ENCODE peak calls at places on chromosomes 3 and 15, in six cellular contexts. U is mesendoderm, A is mesenchymal stem cell, J is IMR-90, C is H1, R is trophoblast cell. S is an unnamed sample.

GRCh38 chr3:37237252-37237651 is 62.9 kb upstream of the LRRFIP2 start:
- DNase-seq in U (no peak), A (no peak), J (peak), C (no peak), R (no peak), S (no peak)

GRCh38 chr3:1448443-1448842 is 355.6 kb downstream of the CNTN6 start:
- DNase-seq in U (no peak), A (no peak), J (no peak), C (no peak), R (no peak), S (no peak)

GRCh38 chr3:71288269-71288930 is 295.1 kb downstream of the FOXP1 start:
- DNase-seq in U (no peak), A (no peak), J (peak), C (no peak), R (peak), S (no peak)

GRCh38 chr3:107651782-107652181 is 129.0 kb downstream of the BBX start:
- DNase-seq in U (no peak), A (no peak), J (no peak), C (no peak), R (no peak), S (no peak)

GRCh38 chr3:60877188-60877587 is 374.1 kb downstream of the FHIT start:
- DNase-seq in U (no peak), A (no peak), J (no peak), C (no peak), R (no peak), S (no peak)

GRCh38 chr3:61561374-61562041 is at the start of gene PTPRG:
- DNase-seq in U (peak), A (peak), J (peak), C (peak), R (peak), S (no peak)

GRCh38 chr3:134644731-134645514 is 5.9 kb downstream of the KY start:
- DNase-seq in U (no peak), A (no peak), J (no peak), C (no peak), R (no peak), S (no peak)

GRCh38 chr15:64013179-64014043 is 32.9 kb downstream of the DAPK2 start:
- DNase-seq in U (no peak), A (peak), J (no peak), C (no peak), R (peak), S (no peak)

GRCh38 chr3:195761503-195762248 is 40.9 kb downstream of the MUC20 start:
- DNase-seq in U (no peak), A (no peak), J (no peak), C (no peak), R (no peak), S (no peak)

GRCh38 chr15:76199106-76200082 is 111.9 kb downstream of the ETFA start:
- DNase-seq in U (no peak), A (peak), J (peak), C (no peak), R (no peak), S (no peak)

GRCh38 chr15:32704343-32705076 is 13.3 kb upstream of the GREM1 start:
- DNase-seq in U (no peak), A (peak), J (peak), C (no peak), R (no peak), S (no peak)

GRCh38 chr3:39067286-39067685 is 15.5 kb downstream of the WDR48 start:
- DNase-seq in U (no peak), A (no peak), J (no peak), C (no peak), R (no peak), S (no peak)

GRCh38 chr3:46489875-46490274 is 7.9 kb upstream of the RTP3 start:
- DNase-seq in U (no peak), A (peak), J (peak), C (no peak), R (peak), S (no peak)

GRCh38 chr3:13706451-13706850 is 157.5 kb downstream of the FBLN2 start:
- DNase-seq in U (no peak), A (no peak), J (no peak), C (no peak), R (no peak), S (no peak)

GRCh38 chr3:46380471-46381215 is 9.9 kb downstream of the CCR5 start:
- DNase-seq in U (no peak), A (no peak), J (no peak), C (no peak), R (no peak), S (no peak)

GRCh38 chr3:16842710-16843270 is 42.0 kb upstream of the PLCL2 start:
- DNase-seq in U (peak), A (no peak), J (no peak), C (no peak), R (no peak), S (no peak)

GRCh38 chr3:175911937-175912336 is 1052.8 kb downstream of the NAALADL2 start:
- DNase-seq in U (no peak), A (no peak), J (no peak), C (no peak), R (no peak), S (no peak)

GRCh38 chr3:128329491-128330300 is 137.0 kb downstream of the DNAJB8 start:
- DNase-seq in U (no peak), A (no peak), J (no peak), C (no peak), R (no peak), S (no peak)

GRCh38 chr3:152305075-152305474 is 36.3 kb downstream of the MBNL1 start:
- DNase-seq in U (peak), A (no peak), J (no peak), C (no peak), R (peak), S (no peak)

GRCh38 chr3:29694783-29695182 is 413.9 kb downstream of the RBMS3 start:
- DNase-seq in U (peak), A (peak), J (peak), C (no peak), R (peak), S (no peak)

GRCh38 chr3:114622001-114622400 is 328.2 kb downstream of the TIGIT start:
- DNase-seq in U (no peak), A (peak), J (peak), C (no peak), R (no peak), S (no peak)

GRCh38 chr3:69460034-69460433 is 74.1 kb upstream of the FRMD4B start:
- DNase-seq in U (peak), A (no peak), J (no peak), C (no peak), R (no peak), S (no peak)

GRCh38 chr15:50180091-50180490 is 1.9 kb upstream of the SLC27A2 start:
- DNase-seq in U (no peak), A (no peak), J (no peak), C (no peak), R (no peak), S (no peak)

GRCh38 chr3:173221010-173221409 is 80.0 kb upstream of the SPATA16 start:
- DNase-seq in U (peak), A (peak), J (no peak), C (no peak), R (peak), S (no peak)

GRCh38 chr15:48993411-48993810 is 29.7 kb upstream of the SHC4 start:
- DNase-seq in U (no peak), A (no peak), J (peak), C (no peak), R (no peak), S (no peak)

GRCh38 chr3:117844676-117845075 is 1135.1 kb downstream of the TUSC7 start:
- DNase-seq in U (no peak), A (peak), J (peak), C (no peak), R (no peak), S (no peak)

GRCh38 chr3:85838921-85839320 is 880.1 kb downstream of the CADM2 start:
- DNase-seq in U (no peak), A (no peak), J (no peak), C (no peak), R (no peak), S (no peak)

GRCh38 chr3:71317749-71318458 is 265.6 kb downstream of the FOXP1 start:
- DNase-seq in U (no peak), A (peak), J (peak), C (no peak), R (no peak), S (no peak)

DNA sequence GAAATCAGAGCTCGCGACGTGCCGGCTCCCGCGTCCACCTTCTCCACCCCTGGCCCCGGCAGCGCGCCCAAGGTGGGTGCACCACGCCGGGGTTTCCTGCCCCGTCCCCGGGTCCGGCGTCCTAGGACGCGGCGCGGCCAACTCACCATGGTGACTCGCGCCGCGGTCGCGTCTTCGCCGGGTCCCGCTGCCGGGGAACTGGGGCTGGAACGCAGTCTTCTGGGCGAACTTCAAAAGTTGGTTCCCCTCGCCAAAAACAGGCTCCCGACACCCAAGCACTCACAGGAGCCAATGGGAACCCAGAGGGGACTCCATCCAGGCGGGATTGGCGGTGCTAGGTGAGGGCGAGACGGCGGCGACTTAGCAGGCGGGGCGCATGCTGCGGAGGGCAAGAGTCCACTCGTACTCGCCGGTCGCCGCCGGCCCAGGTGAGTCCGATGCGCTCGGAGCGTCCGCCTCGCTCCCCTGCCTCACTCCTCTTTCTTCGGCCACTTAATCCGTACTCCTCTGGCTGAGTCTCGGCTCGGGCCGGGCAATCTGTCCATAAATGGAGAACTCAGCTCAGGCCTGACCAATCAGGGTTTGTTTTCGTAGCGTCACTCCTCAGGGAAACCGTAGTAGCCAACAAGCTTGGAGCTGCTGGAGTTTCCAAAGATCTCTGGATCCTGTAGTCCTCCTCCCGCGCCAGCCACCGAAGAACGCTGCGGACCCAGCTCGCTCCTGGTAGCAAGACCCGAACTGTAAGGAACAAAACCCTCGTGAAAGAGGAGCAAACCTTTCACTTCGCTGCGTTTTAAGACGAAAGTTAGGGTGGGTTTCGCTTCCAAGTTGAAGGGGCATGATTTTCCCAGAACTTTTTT is at the start of gene MYO1E:
- DNase-seq in U (peak), A (peak), J (peak), C (peak), R (peak), S (peak)
- H3K4ac ChIP-seq in U (no peak), A (peak), J (peak), C (no peak), R (peak), S (no peak)

GRCh38 chr3:179174316-179174715 is 26.2 kb downstream of the PIK3CA start:
- DNase-seq in U (no peak), A (no peak), J (no peak), C (no peak), R (no peak), S (no peak)
- H3K4me3 ChIP-seq in U (no peak), A (no peak), J (no peak), C (no peak), R (no peak), S (no peak)

DNA sequence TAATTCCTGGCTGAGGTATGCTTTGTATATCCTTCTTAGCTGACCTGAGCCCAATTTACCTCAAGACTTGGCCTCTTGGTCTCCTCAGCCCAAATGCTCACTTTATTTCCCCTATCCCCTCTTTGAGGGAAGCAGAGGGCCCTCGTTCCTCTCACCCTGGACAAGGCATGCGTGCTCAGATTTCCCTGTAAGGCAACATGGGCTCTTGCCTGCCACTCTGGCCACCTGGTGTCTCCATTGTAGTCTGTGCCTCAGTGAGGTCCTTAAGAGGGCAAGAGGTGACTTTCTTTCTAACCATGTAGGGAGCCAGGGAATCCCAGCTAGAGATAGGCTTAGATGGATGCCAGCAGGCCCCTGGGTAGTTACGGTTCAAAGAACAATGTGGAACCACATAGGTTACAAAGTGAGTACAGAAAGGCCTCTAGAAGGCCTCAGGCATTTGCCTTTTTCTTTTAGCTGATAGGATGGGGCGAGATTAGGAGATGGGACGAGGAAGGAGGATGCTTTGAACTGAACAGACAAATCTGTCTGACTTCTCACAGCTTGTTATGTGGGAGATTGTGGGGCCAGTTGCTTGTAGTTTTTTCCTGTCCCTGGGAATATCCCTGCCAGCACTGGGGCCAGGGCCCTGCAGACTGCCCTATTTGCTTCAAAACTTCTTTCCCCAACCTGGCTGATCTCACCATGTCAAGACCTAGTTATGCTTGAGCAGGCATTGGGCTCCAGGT is 1.1 kb upstream of the INTS14 start:
- DNase-seq in U (peak), A (no peak), J (no peak), C (no peak), R (no peak), S (peak)
- H3K4ac ChIP-seq in U (peak), A (peak), J (peak), C (peak), R (peak), S (no peak)

GRCh38 chr3:57076422-57076951 is 16.0 kb downstream of the SPATA12 start:
- DNase-seq in U (no peak), A (no peak), J (no peak), C (no peak), R (no peak), S (no peak)

GRCh38 chr3:57077630-57078365 is 17.3 kb downstream of the SPATA12 start:
- DNase-seq in U (no peak), A (no peak), J (no peak), C (no peak), R (no peak), S (no peak)

GRCh38 chr3:57080171-57080570 is 19.7 kb downstream of the SPATA12 start:
- DNase-seq in U (no peak), A (no peak), J (no peak), C (no peak), R (no peak), S (no peak)

GRCh38 chr3:57079221-57079831 is 18.9 kb downstream of the SPATA12 start:
- DNase-seq in U (peak), A (peak), J (no peak), C (no peak), R (peak), S (peak)

DNA sequence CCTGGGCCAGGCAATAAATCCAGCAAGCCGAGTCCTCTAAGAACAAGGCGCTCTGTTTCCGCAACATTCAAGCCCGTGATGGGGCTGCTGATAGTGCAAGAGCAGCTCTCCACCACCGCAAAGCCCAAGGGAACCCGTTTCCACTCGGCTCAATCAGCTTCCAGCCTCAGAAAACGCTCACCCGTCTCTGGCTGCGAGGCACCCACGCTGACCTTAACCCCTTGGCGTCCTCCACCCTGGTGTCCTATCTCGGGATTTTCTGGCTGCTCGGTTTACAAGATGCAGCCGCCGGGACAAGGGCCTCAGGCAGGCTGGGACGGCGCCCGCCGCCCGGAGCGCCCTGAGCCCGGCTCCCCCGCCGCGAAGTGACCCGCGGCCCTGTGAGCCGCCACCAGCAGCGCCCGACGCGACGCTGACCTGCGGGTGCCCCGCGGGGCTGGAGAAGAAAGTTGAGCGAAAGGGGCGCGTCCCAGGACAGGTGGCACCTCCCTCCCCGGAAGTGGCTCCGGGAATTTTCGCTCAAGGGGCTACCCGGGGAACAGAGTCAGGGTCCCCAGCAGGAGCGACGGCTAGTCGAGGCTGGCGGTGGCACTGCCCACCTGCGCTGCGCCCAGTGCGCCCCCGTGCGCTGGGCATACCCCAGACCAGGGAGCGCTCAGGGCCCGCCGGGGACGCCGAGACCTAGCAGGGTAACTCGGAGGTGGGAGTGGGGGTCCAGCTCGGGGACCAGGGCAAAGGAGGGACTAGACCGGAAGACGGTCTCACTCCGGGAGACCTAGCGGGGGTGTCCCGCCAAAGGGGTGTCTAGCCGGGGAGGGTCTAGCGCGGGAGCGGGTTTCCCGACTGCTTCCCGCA is 18.1 kb downstream of the SPATA12 start:
- DNase-seq in U (peak), A (peak), J (peak), C (no peak), R (peak), S (no peak)
- H3K4me3 ChIP-seq in U (peak), A (peak), J (peak), C (peak), R (peak), S (peak)

DNA sequence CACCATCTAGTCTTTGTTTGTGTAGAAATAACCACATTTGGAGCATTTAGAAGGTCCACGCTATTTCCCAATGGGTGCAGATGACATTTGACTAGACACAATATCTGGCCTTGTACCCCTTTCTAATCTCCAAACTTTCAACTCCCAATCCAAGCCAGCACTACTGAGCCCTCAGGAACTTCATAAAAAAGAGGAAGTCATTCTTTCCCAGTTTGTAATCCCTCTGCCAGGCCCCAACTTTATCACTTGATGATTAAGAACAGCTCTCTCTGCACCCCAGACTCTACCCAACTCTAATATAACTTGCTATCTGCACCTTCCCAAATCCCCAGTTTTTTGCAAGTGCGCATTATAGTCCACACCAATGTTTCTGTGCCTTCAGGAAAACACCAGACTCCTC is 170.2 kb downstream of the KCNMB2 start:
- DNase-seq in U (no peak), A (no peak), J (no peak), C (no peak), R (no peak), S (no peak)
- H3K4ac ChIP-seq in U (no peak), A (no peak), J (peak), C (no peak), R (no peak), S (no peak)

GRCh38 chr3:124730920-124731297 is 657 bp downstream of the UMPS start:
- DNase-seq in U (no peak), A (no peak), J (no peak), C (no peak), R (no peak), S (no peak)

GRCh38 chr3:124730129-124730919 is at the start of gene UMPS:
- DNase-seq in U (peak), A (peak), J (peak), C (no peak), R (peak), S (peak)

GRCh38 chr3:124731760-124732159 is 1.5 kb downstream of the UMPS start:
- DNase-seq in U (no peak), A (no peak), J (no peak), C (no peak), R (no peak), S (no peak)
- H3K4me3 ChIP-seq in U (no peak), A (peak), J (no peak), C (no peak), R (no peak), S (peak)

GRCh38 chr3:101571028-101571895 is 2.7 kb upstream of the PCNP start:
- DNase-seq in U (no peak), A (no peak), J (no peak), C (no peak), R (peak), S (no peak)

GRCh38 chr3:101577276-101577675 is 3.3 kb downstream of the PCNP start:
- DNase-seq in U (no peak), A (no peak), J (no peak), C (no peak), R (no peak), S (no peak)

GRCh38 chr3:101573449-101574387 is at the start of gene PCNP:
- DNase-seq in U (peak), A (peak), J (peak), C (peak), R (peak), S (peak)

DNA sequence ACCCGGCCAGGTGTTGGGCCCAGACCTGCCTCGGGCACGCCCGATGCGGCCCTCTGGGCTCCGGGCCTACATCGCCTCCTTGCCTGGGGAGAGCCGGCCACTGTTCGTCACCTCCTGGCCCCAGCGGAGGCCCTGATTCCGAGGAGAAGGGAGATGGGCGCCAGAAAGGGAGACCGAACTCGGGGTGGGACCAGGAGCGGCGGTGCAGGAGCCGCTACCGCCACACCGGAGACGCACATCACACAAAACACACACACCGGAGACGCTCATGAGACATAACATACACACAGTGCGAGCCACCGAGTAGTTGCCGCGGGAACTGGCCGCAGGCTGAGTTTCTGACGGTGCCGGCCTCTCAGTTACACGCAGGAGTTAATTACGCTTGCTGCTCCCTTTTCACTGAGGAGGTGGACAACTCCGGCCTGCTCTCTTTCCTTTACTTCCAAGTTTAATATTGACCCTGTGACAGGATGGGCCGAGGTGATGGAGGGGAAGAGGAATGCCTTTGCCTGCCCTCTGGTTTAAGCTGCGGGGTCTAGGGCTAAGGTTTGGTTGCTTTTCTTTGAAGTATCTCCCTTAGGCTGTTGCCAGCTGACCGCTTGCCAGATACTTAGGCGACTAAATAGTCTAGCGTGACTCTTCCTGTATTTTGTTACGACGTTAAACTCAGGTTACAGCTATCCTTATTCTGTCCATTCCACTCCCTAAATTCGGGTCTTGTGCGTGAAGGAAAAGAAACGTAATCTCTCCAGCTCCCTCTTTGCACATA is 592 bp downstream of the PCNP start:
- DNase-seq in U (peak), A (peak), J (peak), C (no peak), R (peak), S (peak)
- H3K4ac ChIP-seq in U (peak), A (peak), J (peak), C (peak), R (peak), S (no peak)

S was measured in neuronal stem cell.